ENCODE peak calls at places on chromosomes 5 and 9, in four cellular contexts. H is foreskin fibroblast, P is Calu3, K is amygdala. Y is an unnamed sample.

GRCh38 chr5:178467261-178468195 is 122.7 kb downstream of the COL23A1 start:
- DNase-seq in H (peak), K (no peak), P (no peak), Y (no peak)

GRCh38 chr5:122937914-122938313 is 92.5 kb downstream of the SNX24 start:
- DNase-seq in K (no peak), H (no peak), P (no peak), Y (no peak)

GRCh38 chr5:16178745-16179372 is 732 bp downstream of the MARCHF11 start:
- DNase-seq in H (peak), K (peak), P (no peak), Y (peak)

GRCh38 chr9:132099741-132100407 is 20.2 kb upstream of the MED27 start:
- DNase-seq in P (no peak), H (no peak), K (no peak), Y (no peak)

GRCh38 chr9:105007143-105007542 is 79.2 kb upstream of the ABCA1 start:
- DNase-seq in K (no peak), H (peak), P (peak), Y (no peak)

GRCh38 chr5:150242495-150242894 is 47.1 kb downstream of the CAMK2A start:
- DNase-seq in H (no peak), P (no peak), K (no peak), Y (no peak)

GRCh38 chr5:133738271-133738670 is 125.9 kb upstream of the FSTL4 start:
- DNase-seq in K (no peak), H (no peak), P (no peak), Y (no peak)

GRCh38 chr9:70617033-70617432 is 202.6 kb upstream of the KLF9 start:
- DNase-seq in K (no peak), H (no peak), P (no peak), Y (no peak)

GRCh38 chr5:148268556-148268955 is at the start of gene SPINK13:
- DNase-seq in P (peak), K (no peak), H (peak), Y (no peak)

GRCh38 chr9:26324787-26325186 is 567.8 kb downstream of the CAAP1 start:
- DNase-seq in H (no peak), P (no peak), K (no peak), Y (no peak)

GRCh38 chr5:92634883-92635282 is 946.1 kb downstream of the NR2F1-AS1 start:
- DNase-seq in P (no peak), K (no peak), H (no peak), Y (no peak)

GRCh38 chr5:136749016-136749415 is 383.7 kb upstream of the TRPC7 start:
- DNase-seq in K (no peak), P (no peak), H (no peak), Y (no peak)

GRCh38 chr5:136242611-136243010 is 49.6 kb upstream of the SMIM32 start:
- DNase-seq in H (no peak), P (no peak), K (no peak), Y (no peak)

GRCh38 chr5:175873090-175873454 is 1.7 kb downstream of the CPLX2 start:
- DNase-seq in P (peak), H (peak), K (peak), Y (no peak)

GRCh38 chr5:180160822-180161221 is 48.2 kb downstream of the RASGEF1C start:
- DNase-seq in K (no peak), P (no peak), H (no peak), Y (no peak)

GRCh38 chr9:37417857-37418618 is 4.5 kb upstream of the GRHPR start:
- DNase-seq in H (no peak), P (no peak), K (no peak), Y (no peak)

GRCh38 chr9:113633782-113634596 is 170.5 kb downstream of the RGS3 start:
- DNase-seq in P (no peak), H (no peak), K (no peak), Y (no peak)

GRCh38 chr9:27462434-27462833 is 61.7 kb upstream of the IFNK start:
- DNase-seq in H (no peak), K (no peak), P (no peak), Y (no peak)

GRCh38 chr5:64207978-64208377 is 42.3 kb downstream of the RNF180 start:
- DNase-seq in K (no peak), H (peak), P (peak), Y (no peak)

Y was measured in psoas muscle.